ENCODE peak calls at places on chromosome 7, in ten cellular contexts. One of them, this sample, is unnamed.
A peak's percentile ranks its signal among the peaks of the same experiment; 100 is the strongest.

GRCh38 chr7:17608114-17608833 is 309.8 kb downstream of the AHR start:
- DNase-seq in lower lobe of right lung: no peak
- DNase-seq in astrocyte of the spinal cord: peak; percentile 52
- DNase-seq in CD8-positive, alpha-beta T cell: no peak
- DNase-seq in brain microvascular endothelial cell: peak; percentile 20
- DNase-seq in natural killer cell: no peak
- DNase-seq in nephron progenitor cell: no peak
- DNase-seq in dorsolateral prefrontal cortex: no peak
- DNase-seq in lower leg skin: no peak
- DNase-seq in MM.1S: no peak
- DNase-seq in this sample: peak; percentile 82

GRCh38 chr7:155985518-155986427 is 173.5 kb upstream of the SHH start:
- DNase-seq in astrocyte of the spinal cord: no peak
- DNase-seq in nephron progenitor cell: no peak
- DNase-seq in dorsolateral prefrontal cortex: no peak
- DNase-seq in CD8-positive, alpha-beta T cell: no peak
- DNase-seq in lower leg skin: peak; percentile 67
- DNase-seq in MM.1S: no peak
- DNase-seq in natural killer cell: no peak
- DNase-seq in brain microvascular endothelial cell: no peak
- DNase-seq in lower lobe of right lung: no peak
- DNase-seq in this sample: no peak

GRCh38 chr7:75719626-75720025 is 19.1 kb downstream of the HIP1 start:
- DNase-seq in natural killer cell: no peak
- DNase-seq in MM.1S: no peak
- DNase-seq in astrocyte of the spinal cord: no peak
- DNase-seq in lower leg skin: no peak
- DNase-seq in CD8-positive, alpha-beta T cell: no peak
- DNase-seq in dorsolateral prefrontal cortex: no peak
- DNase-seq in nephron progenitor cell: no peak
- DNase-seq in lower lobe of right lung: no peak
- DNase-seq in brain microvascular endothelial cell: no peak
- DNase-seq in this sample: no peak

GRCh38 chr7:39633563-39634550 is 10.5 kb downstream of the RALA start:
- DNase-seq in dorsolateral prefrontal cortex: no peak
- DNase-seq in lower lobe of right lung: no peak
- DNase-seq in astrocyte of the spinal cord: no peak
- DNase-seq in MM.1S: no peak
- DNase-seq in natural killer cell: no peak
- DNase-seq in CD8-positive, alpha-beta T cell: peak; percentile 33
- DNase-seq in nephron progenitor cell: no peak
- DNase-seq in lower leg skin: no peak
- DNase-seq in brain microvascular endothelial cell: no peak
- DNase-seq in this sample: no peak

GRCh38 chr7:28114056-28114455 is 66.5 kb downstream of the JAZF1 start:
- DNase-seq in lower lobe of right lung: no peak
- DNase-seq in astrocyte of the spinal cord: no peak
- DNase-seq in brain microvascular endothelial cell: no peak
- DNase-seq in dorsolateral prefrontal cortex: peak; percentile 93
- DNase-seq in CD8-positive, alpha-beta T cell: no peak
- DNase-seq in lower leg skin: no peak
- DNase-seq in nephron progenitor cell: no peak
- DNase-seq in natural killer cell: no peak
- DNase-seq in MM.1S: no peak
- DNase-seq in this sample: no peak

GRCh38 chr7:16961650-16962049 is 79.9 kb upstream of the AGR3 start:
- DNase-seq in astrocyte of the spinal cord: no peak
- DNase-seq in MM.1S: no peak
- DNase-seq in brain microvascular endothelial cell: no peak
- DNase-seq in nephron progenitor cell: no peak
- DNase-seq in CD8-positive, alpha-beta T cell: no peak
- DNase-seq in natural killer cell: no peak
- DNase-seq in dorsolateral prefrontal cortex: no peak
- DNase-seq in lower leg skin: no peak
- DNase-seq in lower lobe of right lung: no peak
- DNase-seq in this sample: peak; percentile 63

GRCh38 chr7:70154521-70155180 is 556.4 kb downstream of the AUTS2 start:
- DNase-seq in dorsolateral prefrontal cortex: no peak
- DNase-seq in lower leg skin: no peak
- DNase-seq in lower lobe of right lung: no peak
- DNase-seq in nephron progenitor cell: no peak
- DNase-seq in brain microvascular endothelial cell: no peak
- DNase-seq in astrocyte of the spinal cord: no peak
- DNase-seq in MM.1S: no peak
- DNase-seq in CD8-positive, alpha-beta T cell: no peak
- DNase-seq in natural killer cell: no peak
- DNase-seq in this sample: no peak

GRCh38 chr7:151539055-151539714 is 19.5 kb upstream of the RHEB start:
- DNase-seq in lower leg skin: no peak
- DNase-seq in brain microvascular endothelial cell: peak; percentile 28
- DNase-seq in natural killer cell: no peak
- DNase-seq in MM.1S: no peak
- DNase-seq in dorsolateral prefrontal cortex: peak; percentile 88
- DNase-seq in lower lobe of right lung: no peak
- DNase-seq in nephron progenitor cell: peak; percentile 61
- DNase-seq in astrocyte of the spinal cord: no peak
- DNase-seq in CD8-positive, alpha-beta T cell: no peak
- DNase-seq in this sample: peak; percentile 15

GRCh38 chr7:139725077-139725476 is 52.7 kb downstream of the HIPK2 start:
- DNase-seq in brain microvascular endothelial cell: peak; percentile 68
- DNase-seq in astrocyte of the spinal cord: peak; percentile 90
- DNase-seq in natural killer cell: no peak
- DNase-seq in CD8-positive, alpha-beta T cell: no peak
- DNase-seq in nephron progenitor cell: no peak
- DNase-seq in lower lobe of right lung: no peak
- DNase-seq in lower leg skin: peak; percentile 69
- DNase-seq in MM.1S: no peak
- DNase-seq in dorsolateral prefrontal cortex: no peak
- DNase-seq in this sample: peak; percentile 88

DNA sequence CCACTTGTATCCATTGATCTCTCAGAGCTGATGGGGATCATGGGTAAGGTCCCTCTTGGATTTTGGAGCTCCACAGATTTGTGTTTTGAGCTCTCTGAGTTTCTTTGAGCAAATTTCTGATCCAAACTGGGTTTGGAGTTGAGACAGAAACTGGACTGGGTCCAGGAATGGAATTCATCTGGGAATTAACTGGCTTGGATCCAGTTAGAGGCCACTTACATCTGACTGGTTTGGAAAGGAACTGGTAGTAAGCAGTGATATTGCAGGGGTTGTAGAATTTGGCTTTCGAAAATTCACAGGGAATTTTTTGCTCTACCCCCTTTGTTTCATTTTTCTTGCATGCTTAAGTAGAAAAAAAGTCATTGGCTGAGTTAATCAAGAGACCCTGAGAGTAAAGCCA is 245.6 kb downstream of the SEMA3D start:
- DNase-seq in nephron progenitor cell: no peak
- DNase-seq in lower leg skin: no peak
- DNase-seq in dorsolateral prefrontal cortex: no peak
- DNase-seq in MM.1S: no peak
- DNase-seq in natural killer cell: no peak
- DNase-seq in astrocyte of the spinal cord: no peak
- DNase-seq in lower lobe of right lung: no peak
- DNase-seq in brain microvascular endothelial cell: no peak
- DNase-seq in CD8-positive, alpha-beta T cell: no peak
- DNase-seq in this sample: no peak
- TF ChIP-seq CTCF in nephron progenitor cell: no peak
- TF ChIP-seq CTCF in lower leg skin: no peak
- TF ChIP-seq CTCF in dorsolateral prefrontal cortex: no peak
- TF ChIP-seq CTCF in MM.1S: no peak
- TF ChIP-seq CTCF in natural killer cell: no peak
- TF ChIP-seq CTCF in astrocyte of the spinal cord: no peak
- TF ChIP-seq CTCF in lower lobe of right lung: no peak
- TF ChIP-seq CTCF in brain microvascular endothelial cell: no peak
- TF ChIP-seq CTCF in CD8-positive, alpha-beta T cell: no peak
- TF ChIP-seq CTCF in this sample: no peak

DNA sequence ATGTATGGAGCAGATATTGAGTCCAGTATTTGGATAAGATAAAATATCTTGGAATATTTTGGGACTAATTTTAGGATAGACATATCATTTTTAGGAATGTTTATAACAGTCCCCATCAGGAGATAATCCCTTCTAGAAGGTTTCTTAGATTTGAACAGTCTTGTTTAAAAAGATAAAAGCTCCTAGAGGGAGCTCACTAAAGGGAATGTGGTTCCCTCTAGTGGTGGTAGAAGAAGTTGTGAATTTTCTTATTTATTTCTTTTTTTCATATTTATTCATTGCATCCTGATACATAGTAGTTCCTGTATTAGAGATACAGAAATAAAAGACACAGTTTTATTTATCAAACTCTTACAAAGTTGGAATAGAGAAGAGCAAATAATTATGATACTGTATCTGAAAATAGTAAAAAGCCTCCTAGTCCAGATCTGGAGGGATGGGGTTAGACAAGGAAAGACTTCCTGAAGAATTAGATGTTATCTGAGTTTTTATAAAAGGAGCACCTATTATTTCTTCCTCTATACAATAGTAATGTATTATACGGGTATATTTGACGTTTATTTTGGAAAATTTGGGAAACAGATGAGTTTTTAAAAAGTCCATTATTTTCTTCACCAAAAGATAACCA is 24.5 kb upstream of the KLF14 start:
- DNase-seq in lower leg skin: no peak
- DNase-seq in CD8-positive, alpha-beta T cell: no peak
- DNase-seq in MM.1S: peak; percentile 65
- DNase-seq in nephron progenitor cell: no peak
- DNase-seq in astrocyte of the spinal cord: peak; percentile 73
- DNase-seq in dorsolateral prefrontal cortex: no peak
- DNase-seq in natural killer cell: no peak
- DNase-seq in brain microvascular endothelial cell: no peak
- DNase-seq in lower lobe of right lung: no peak
- DNase-seq in this sample: peak; percentile 34
- TF ChIP-seq CTCF in lower leg skin: no peak
- TF ChIP-seq CTCF in CD8-positive, alpha-beta T cell: peak; percentile 84
- TF ChIP-seq CTCF in MM.1S: peak; percentile 77
- TF ChIP-seq CTCF in nephron progenitor cell: peak; percentile 79
- TF ChIP-seq CTCF in astrocyte of the spinal cord: peak; percentile 46
- TF ChIP-seq CTCF in dorsolateral prefrontal cortex: peak; percentile 77
- TF ChIP-seq CTCF in natural killer cell: peak; percentile 85
- TF ChIP-seq CTCF in brain microvascular endothelial cell: peak; percentile 41
- TF ChIP-seq CTCF in lower lobe of right lung: peak; percentile 64
- TF ChIP-seq CTCF in this sample: peak; percentile 93

DNA sequence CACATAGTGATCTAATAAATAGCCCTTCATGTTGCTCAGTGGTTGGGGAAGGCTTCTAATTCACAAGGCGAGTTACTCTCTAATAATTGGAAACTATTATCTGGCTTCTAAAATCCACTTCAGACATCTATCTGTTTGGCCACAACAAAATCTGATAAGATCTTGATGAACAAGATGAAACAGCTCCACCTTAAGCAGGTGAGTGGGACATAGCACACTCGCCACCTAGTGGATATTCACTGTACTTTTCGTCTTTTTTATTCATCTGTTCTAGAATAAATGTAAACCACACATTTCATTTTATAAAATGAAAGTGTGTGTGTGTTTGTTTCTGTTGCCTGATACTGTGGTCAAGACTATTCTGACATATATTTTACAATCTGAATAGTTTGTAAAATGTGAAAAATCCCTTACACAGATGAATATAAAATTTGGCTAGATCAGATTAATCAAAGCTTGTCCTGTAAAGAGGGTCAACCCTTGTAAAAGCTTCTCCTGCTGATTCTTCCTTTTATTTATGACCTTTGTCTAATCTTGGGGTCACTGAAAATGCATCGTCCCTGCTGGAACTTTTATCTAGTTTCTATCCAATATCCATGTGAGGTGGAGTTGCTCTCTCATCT is 26.5 kb upstream of the CNTNAP2 start:
- DNase-seq in nephron progenitor cell: peak; percentile 4
- DNase-seq in CD8-positive, alpha-beta T cell: no peak
- DNase-seq in dorsolateral prefrontal cortex: no peak
- DNase-seq in astrocyte of the spinal cord: peak; percentile 23
- DNase-seq in lower leg skin: no peak
- DNase-seq in lower lobe of right lung: no peak
- DNase-seq in brain microvascular endothelial cell: no peak
- DNase-seq in MM.1S: peak; percentile 79
- DNase-seq in natural killer cell: no peak
- DNase-seq in this sample: no peak
- TF ChIP-seq CTCF in nephron progenitor cell: peak; percentile 77
- TF ChIP-seq CTCF in CD8-positive, alpha-beta T cell: peak; percentile 54
- TF ChIP-seq CTCF in dorsolateral prefrontal cortex: peak; percentile 70
- TF ChIP-seq CTCF in astrocyte of the spinal cord: peak; percentile 45
- TF ChIP-seq CTCF in lower leg skin: no peak
- TF ChIP-seq CTCF in lower lobe of right lung: peak; percentile 56
- TF ChIP-seq CTCF in brain microvascular endothelial cell: peak; percentile 73
- TF ChIP-seq CTCF in MM.1S: peak; percentile 95
- TF ChIP-seq CTCF in natural killer cell: no peak
- TF ChIP-seq CTCF in this sample: peak; percentile 75

GRCh38 chr7:35725280-35725680 is 30.3 kb upstream of the HERPUD2 start:
- DNase-seq in nephron progenitor cell: no peak
- DNase-seq in lower leg skin: no peak
- DNase-seq in CD8-positive, alpha-beta T cell: peak; percentile 41
- DNase-seq in natural killer cell: peak; percentile 36
- DNase-seq in brain microvascular endothelial cell: no peak
- DNase-seq in MM.1S: peak; percentile 98
- DNase-seq in lower lobe of right lung: no peak
- DNase-seq in astrocyte of the spinal cord: no peak
- DNase-seq in dorsolateral prefrontal cortex: no peak
- DNase-seq in this sample: no peak
- TF ChIP-seq CTCF in nephron progenitor cell: no peak
- TF ChIP-seq CTCF in lower leg skin: no peak
- TF ChIP-seq CTCF in CD8-positive, alpha-beta T cell: peak; percentile 23
- TF ChIP-seq CTCF in natural killer cell: peak; percentile 34
- TF ChIP-seq CTCF in brain microvascular endothelial cell: no peak
- TF ChIP-seq CTCF in MM.1S: peak; percentile 83
- TF ChIP-seq CTCF in lower lobe of right lung: peak; percentile 6
- TF ChIP-seq CTCF in astrocyte of the spinal cord: no peak
- TF ChIP-seq CTCF in dorsolateral prefrontal cortex: no peak
- TF ChIP-seq CTCF in this sample: no peak

This sample was measured in HFFc6.